ENCODE peak calls at places on chromosomes 13 and 19, in six cellular contexts. P is AG09319; U is stimulated activated CD4-positive, alpha-beta T cell treated with anti-CD3 and anti-CD28 coated beads, Interleukin-15, amount 100 ng/mL, for 1 hour; B is NCI-H1105; V is spleen; K is transverse colon. R is an unnamed sample.

GRCh38 chr13:27839809-27840467 is 47.7 kb downstream of the GSX1 start:
- DNase-seq in P (no peak), U (no peak), B (no peak), V (no peak), K (no peak), R (no peak)

GRCh38 chr13:89726690-89727435 is 1620.6 kb upstream of the MIR17HG start:
- DNase-seq in P (no peak), U (no peak), B (no peak), V (no peak), K (no peak), R (no peak)

GRCh38 chr19:41879080-41879479 is 2.0 kb downstream of the CD79A start:
- DNase-seq in P (no peak), U (no peak), B (no peak), V (no peak), K (no peak), R (no peak)

GRCh38 chr13:42036711-42037110 is 11.7 kb upstream of the DGKH start:
- DNase-seq in P (no peak), U (no peak), B (no peak), V (no peak), K (no peak), R (no peak)

GRCh38 chr13:52001120-52001731 is 10.0 kb downstream of the ATP7B start:
- DNase-seq in P (no peak), U (no peak), B (no peak), V (no peak), K (no peak), R (no peak)

GRCh38 chr13:112731667-112732616 is 42.1 kb downstream of the ATP11A start:
- DNase-seq in P (no peak), U (no peak), B (no peak), V (peak), K (no peak), R (no peak)

GRCh38 chr13:45321230-45321629 is 19.8 kb downstream of the TPT1 start:
- DNase-seq in P (no peak), U (no peak), B (no peak), V (no peak), K (no peak), R (no peak)

GRCh38 chr19:2080336-2080988 is 15.7 kb downstream of the MOB3A start:
- DNase-seq in P (no peak), U (no peak), B (no peak), V (no peak), K (no peak), R (no peak)

GRCh38 chr13:94007072-94007471 is 472.4 kb downstream of the DCT start:
- DNase-seq in P (no peak), U (no peak), B (no peak), V (no peak), K (no peak), R (no peak)

GRCh38 chr19:45809643-45810159 is 5.4 kb downstream of the RSPH6A start:
- DNase-seq in P (peak), U (no peak), B (no peak), V (no peak), K (no peak), R (no peak)

GRCh38 chr19:2333027-2333806 is 4.7 kb downstream of the SPPL2B start:
- DNase-seq in P (no peak), U (no peak), B (peak), V (peak), K (peak), R (no peak)

GRCh38 chr13:102402292-102402691 is 444 bp upstream of the FGF14 start:
- DNase-seq in P (no peak), U (no peak), B (no peak), V (no peak), K (peak), R (no peak)

GRCh38 chr19:18514800-18515682 is 6.8 kb downstream of the ELL start:
- DNase-seq in P (no peak), U (no peak), B (no peak), V (peak), K (peak), R (no peak)

GRCh38 chr13:106471957-106472543 is 63.4 kb downstream of the EFNB2 start:
- DNase-seq in P (no peak), U (no peak), B (no peak), V (no peak), K (peak), R (no peak)

GRCh38 chr19:45403781-45404556 is 900 bp downstream of the PPP1R13L start:
- DNase-seq in P (no peak), U (peak), B (peak), V (peak), K (peak), R (no peak)

GRCh38 chr19:7789447-7789846 is 26.4 kb downstream of the CLEC4M start:
- DNase-seq in P (no peak), U (no peak), B (peak), V (peak), K (peak), R (no peak)

GRCh38 chr13:101579291-101579802 is 126.9 kb downstream of the ITGBL1 start:
- DNase-seq in P (no peak), U (no peak), B (no peak), V (no peak), K (no peak), R (no peak)

GRCh38 chr13:72782717-72783116 is 784 bp downstream of the PIBF1 start:
- DNase-seq in P (no peak), U (no peak), B (no peak), V (no peak), K (no peak), R (no peak)

GRCh38 chr13:101618440-101619187 is 166.1 kb downstream of the ITGBL1 start:
- DNase-seq in P (no peak), U (no peak), B (no peak), V (no peak), K (no peak), R (no peak)

GRCh38 chr19:4867534-4868285 is at the start of gene PLIN3:
- DNase-seq in P (peak), U (peak), B (no peak), V (peak), K (peak), R (peak)

GRCh38 chr19:35044317-35045117 is 3.0 kb downstream of the HPN start:
- DNase-seq in P (no peak), U (peak), B (peak), V (no peak), K (peak), R (no peak)

R was measured in chondrocyte.